ENCODE peak calls at places on chromosome 19, in six cellular contexts. L is cardiac fibroblast, D is H1, X is activated B cell treated with CpG ODN at 0.5 μM for 24 hours, B is endothelial cell, A is B cell. Y is an unnamed sample.
A peak's percentile ranks its signal among the peaks of the same experiment; 100 is the strongest.

GRCh38 chr19:1312732-1313694 is 27.3 kb downstream of the EFNA2 start:
- DNase-seq in A (no peak), B (no peak), L (peak; percentile 19), X (no peak), D (no peak), Y (no peak)

GRCh38 chr19:38657633-38658222 is 10.3 kb downstream of the ACTN4 start:
- DNase-seq in D (no peak), L (peak; percentile 68), X (no peak), B (no peak), A (no peak), Y (no peak)

GRCh38 chr19:29711584-29712132 is 3.4 kb downstream of the C19orf12 start:
- DNase-seq in B (no peak), L (no peak), D (no peak), X (no peak), A (no peak), Y (no peak)

GRCh38 chr19:27986299-27986698 is 1226.7 kb downstream of the UQCRFS1 start:
- DNase-seq in D (no peak), X (no peak), L (no peak), A (no peak), B (no peak), Y (no peak)

GRCh38 chr19:18153555-18154134 is 682 bp downstream of the PIK3R2 start:
- DNase-seq in B (no peak), L (no peak), X (no peak), A (no peak), D (no peak), Y (no peak)

GRCh38 chr19:34134190-34135032 is 37.9 kb upstream of the LSM14A start:
- DNase-seq in A (peak; percentile 97), X (peak; percentile 96), B (peak; percentile 74), L (peak; percentile 87), D (peak; percentile 80), Y (peak; percentile 81)

GRCh38 chr19:37218592-37218935 is 550 bp downstream of the ZNF383 start:
- DNase-seq in D (no peak), L (peak; percentile 20), X (no peak), A (no peak), B (no peak), Y (no peak)

GRCh38 chr19:49512970-49513745 is 697 bp downstream of the FCGRT start:
- DNase-seq in L (peak; percentile 57), X (peak; percentile 53), B (peak; percentile 51), D (no peak), A (peak; percentile 70), Y (peak; percentile 49)

GRCh38 chr19:43674630-43674982 is 4.6 kb upstream of the PLAUR start:
- DNase-seq in D (no peak), L (peak; percentile 57), X (no peak), B (no peak), A (no peak), Y (no peak)

GRCh38 chr19:35268546-35269424 is at the start of gene USF2:
- DNase-seq in D (no peak), B (peak; percentile 64), A (peak; percentile 87), L (peak; percentile 86), X (peak; percentile 66), Y (peak; percentile 54)

GRCh38 chr19:1253514-1254080 is 5.2 kb downstream of the MIDN start:
- DNase-seq in X (no peak), L (no peak), B (no peak), A (peak; percentile 35), D (no peak), Y (no peak)

GRCh38 chr19:19477705-19478383 is 37.5 kb downstream of the TSSK6 start:
- DNase-seq in X (no peak), L (no peak), A (no peak), B (no peak), D (no peak), Y (no peak)

GRCh38 chr19:15913830-15914229 is 16.0 kb upstream of the CYP4F2 start:
- DNase-seq in L (no peak), B (no peak), D (no peak), A (no peak), X (no peak), Y (no peak)

GRCh38 chr19:16096281-16096855 is 15.3 kb upstream of the RAB8A start:
- DNase-seq in X (no peak), B (no peak), L (no peak), A (no peak), D (no peak), Y (no peak)

GRCh38 chr19:55474269-55475265 is 1.9 kb upstream of the ZNF628 start:
- DNase-seq in D (no peak), B (no peak), X (no peak), A (no peak), L (no peak), Y (no peak)

GRCh38 chr19:30028118-30028991 is 86.3 kb downstream of the URI1 start:
- DNase-seq in X (no peak), A (no peak), L (no peak), B (no peak), D (no peak), Y (no peak)

GRCh38 chr19:18007939-18008673 is at the start of gene ARRDC2:
- DNase-seq in D (peak; percentile 71), A (peak; percentile 99), X (peak; percentile 78), L (peak; percentile 95), B (peak; percentile 83), Y (peak; percentile 69)

GRCh38 chr19:2491130-2491801 is 15.3 kb downstream of the GADD45B start:
- DNase-seq in L (peak; percentile 86), B (no peak), X (peak; percentile 22), A (peak; percentile 66), D (no peak), Y (no peak)

GRCh38 chr19:34173145-34173956 is 1.0 kb downstream of the LSM14A start:
- DNase-seq in L (no peak), D (peak; percentile 5), A (no peak), X (peak; percentile 19), B (peak; percentile 38), Y (peak; percentile 18)

GRCh38 chr19:42023121-42023942 is 29.3 kb upstream of the ATP1A3 start:
- DNase-seq in X (no peak), L (peak; percentile 10), B (peak; percentile 55), D (no peak), A (no peak), Y (no peak)
- TF ChIP-seq CTCF in X (no peak), L (peak; percentile 54), B (peak; percentile 51), D (peak; percentile 81), A (peak; percentile 8), Y (peak; percentile 43)

GRCh38 chr19:32676895-32677359 is 1.3 kb downstream of the RGS9BP start:
- DNase-seq in L (no peak), A (no peak), B (no peak), D (no peak), X (no peak), Y (no peak)

GRCh38 chr19:32677657-32678056 is 2.0 kb downstream of the RGS9BP start:
- DNase-seq in D (no peak), A (peak; percentile 24), L (peak; percentile 25), X (no peak), B (no peak), Y (no peak)

GRCh38 chr19:32675720-32676185 is at the start of gene RGS9BP:
- DNase-seq in B (peak; percentile 57), A (peak; percentile 69), D (no peak), L (peak; percentile 80), X (peak; percentile 57), Y (peak; percentile 26)

GRCh38 chr19:32674959-32675719 is at the start of gene ANKRD27:
- DNase-seq in D (peak; percentile 95), B (peak; percentile 99), A (peak; percentile 100), X (peak; percentile 99), L (peak; percentile 98), Y (peak; percentile 98)

DNA sequence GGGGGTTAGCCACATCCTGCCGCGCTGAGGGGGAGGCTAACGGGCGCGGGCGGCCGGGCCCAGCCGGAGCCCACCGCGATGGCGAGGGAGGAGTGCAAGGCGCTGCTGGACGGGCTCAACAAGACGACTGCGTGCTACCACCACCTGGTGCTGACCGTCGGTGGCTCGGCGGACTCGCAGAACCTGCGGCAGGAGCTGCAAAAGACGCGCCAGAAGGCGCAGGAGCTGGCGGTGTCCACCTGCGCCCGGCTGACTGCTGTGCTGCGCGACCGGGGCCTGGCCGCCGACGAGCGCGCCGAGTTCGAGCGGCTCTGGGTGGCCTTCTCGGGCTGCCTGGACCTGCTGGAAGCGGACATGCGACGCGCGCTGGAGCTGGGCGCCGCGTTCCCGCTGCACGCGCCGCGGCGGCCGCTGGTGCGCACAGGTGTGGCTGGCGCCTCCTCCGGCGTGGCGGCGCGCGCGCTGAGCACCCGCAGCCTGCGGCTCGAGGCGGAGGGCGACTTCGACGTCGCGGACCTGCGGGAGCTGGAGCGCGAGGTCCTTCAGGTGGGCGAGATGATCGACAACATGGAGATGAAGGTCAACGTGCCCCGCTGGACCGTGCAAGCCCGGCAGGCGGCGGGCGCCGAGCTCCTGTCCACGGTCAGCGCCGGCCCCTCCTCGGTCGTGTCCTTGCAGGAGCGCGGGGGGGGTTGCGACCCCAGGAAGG is 692 bp downstream of the RGS9BP start:
- DNase-seq in X (no peak), A (peak; percentile 57), D (no peak), L (no peak), B (peak; percentile 20), Y (peak; percentile 28)
- TF ChIP-seq CTCF in X (no peak), A (no peak), D (no peak), L (no peak), B (no peak), Y (peak; percentile 30)

DNA sequence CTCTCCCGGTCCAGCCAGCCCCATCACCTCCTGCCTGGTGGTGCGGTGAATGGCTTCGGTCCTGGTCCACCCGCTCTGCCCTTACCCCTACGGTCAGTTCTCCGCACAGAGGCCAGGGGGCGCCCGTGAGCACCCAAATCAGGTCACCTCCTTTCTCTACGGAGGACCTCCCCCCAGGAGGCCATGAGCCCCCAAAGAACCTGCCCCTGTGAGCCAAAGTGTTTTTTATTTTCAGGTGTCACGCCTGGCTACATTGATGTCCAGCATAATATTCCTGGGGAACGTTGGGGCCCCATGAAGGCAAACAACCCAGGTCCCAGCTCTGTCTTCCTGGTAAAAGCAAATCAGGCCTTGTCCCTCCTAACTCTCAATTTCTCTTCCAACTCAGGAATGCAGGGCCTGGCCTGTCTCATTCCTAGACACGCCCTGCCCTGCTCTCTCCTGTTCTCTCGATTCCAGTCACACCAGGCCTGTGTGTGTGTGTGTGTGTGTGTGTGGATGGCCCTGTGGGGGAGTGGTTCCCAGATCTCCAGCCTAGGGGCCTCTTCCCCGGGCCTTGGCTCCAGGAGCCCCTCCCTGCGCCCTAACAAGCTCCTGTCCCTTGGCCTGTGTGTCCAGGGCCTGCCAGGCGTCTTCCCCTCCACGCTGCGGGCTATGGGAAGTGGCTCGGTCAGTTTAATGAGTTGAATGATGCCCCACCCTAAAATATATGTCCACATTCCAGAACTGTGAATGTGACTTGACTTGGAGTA is 9.7 kb upstream of the GIPC1 start:
- DNase-seq in B (peak; percentile 82), L (peak; percentile 74), X (peak; percentile 63), D (no peak), A (peak; percentile 78), Y (peak; percentile 56)
- TF ChIP-seq CTCF in B (peak; percentile 78), L (peak; percentile 74), X (no peak), D (peak; percentile 92), A (peak; percentile 78), Y (peak; percentile 78)

DNA sequence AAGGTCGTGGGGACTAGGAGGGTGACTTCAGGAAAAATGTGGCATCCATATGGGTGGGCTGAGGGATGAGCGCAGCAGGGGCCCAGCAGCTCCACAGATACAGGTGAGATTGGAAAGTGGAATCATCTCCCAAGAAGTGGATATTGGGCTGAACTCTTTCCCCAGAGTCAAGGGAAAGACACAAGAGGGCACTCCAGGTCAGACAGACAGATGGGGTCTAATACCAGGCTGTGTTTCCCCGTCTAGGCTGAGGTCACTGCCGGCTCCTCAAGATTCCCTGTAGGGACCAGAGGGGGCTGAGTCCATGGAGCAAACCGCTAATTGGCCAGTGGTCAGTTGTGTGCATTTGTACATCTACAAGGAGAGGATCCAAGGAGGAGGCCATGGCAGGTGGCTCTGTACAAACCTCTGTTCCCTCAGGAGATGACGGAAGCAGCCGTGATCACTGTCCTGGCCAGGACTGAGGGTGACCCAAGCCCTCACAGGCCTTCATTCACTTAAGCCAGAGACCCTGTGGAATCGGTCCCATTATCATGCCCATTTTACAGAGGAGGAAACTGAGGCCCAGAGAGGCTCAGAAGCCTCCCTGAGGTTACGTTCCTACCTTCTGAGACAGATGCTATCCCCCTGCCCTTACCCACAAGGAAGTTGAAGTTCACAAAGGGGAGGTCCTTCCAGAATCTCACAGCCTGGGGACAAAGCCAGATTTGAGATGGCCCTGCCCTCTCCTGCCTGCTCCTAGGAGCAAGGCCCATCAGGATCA is 14.9 kb upstream of the IGLON5 start:
- DNase-seq in L (no peak), A (no peak), X (no peak), B (no peak), D (no peak), Y (no peak)
- TF ChIP-seq CTCF in L (no peak), A (no peak), X (no peak), B (no peak), D (peak; percentile 18), Y (no peak)

Y was measured in progenitor cell of endocrine pancreas.